ENCODE peak calls at places on chromosomes 11 and 22, in five cellular contexts. B, U, T, L and P are unnamed samples.

GRCh38 chr22:27636716-27637503 is 164.6 kb downstream of the MN1 start:
- DNase-seq in B (no peak), U (no peak), T (no peak), L (no peak), P (no peak)

GRCh38 chr22:47298017-47298820 is 535.8 kb downstream of the TBC1D22A start:
- DNase-seq in B (peak), U (no peak), T (no peak), L (no peak), P (no peak)

GRCh38 chr11:2301631-2302272 is at the start of the genes C11orf21 and TSPAN32:
- DNase-seq in B (no peak), U (peak), T (peak), L (no peak), P (peak)

GRCh38 chr11:110026823-110027626 is 66.2 kb upstream of the ZC3H12C start:
- DNase-seq in B (no peak), U (no peak), T (no peak), L (peak), P (peak)

GRCh38 chr11:128476729-128477128 is 110.6 kb downstream of the ETS1 start:
- DNase-seq in B (no peak), U (no peak), T (no peak), L (no peak), P (no peak)

GRCh38 chr22:23263651-23264555 is 83.6 kb downstream of the BCR start:
- DNase-seq in B (no peak), U (no peak), T (no peak), L (no peak), P (no peak)

GRCh38 chr11:95450547-95451123 is 219.6 kb upstream of the SESN3 start:
- DNase-seq in B (no peak), U (no peak), T (no peak), L (no peak), P (peak)

GRCh38 chr11:18371279-18371678 is 23.1 kb upstream of the LDHA start:
- DNase-seq in B (no peak), U (peak), T (no peak), L (no peak), P (no peak)

GRCh38 chr11:121520243-121521144 is 67.7 kb upstream of the SORL1-AS1 start:
- DNase-seq in B (no peak), U (no peak), T (no peak), L (no peak), P (peak)

GRCh38 chr11:45298718-45299117 is 12.6 kb upstream of the SYT13 start:
- DNase-seq in B (no peak), U (no peak), T (no peak), L (no peak), P (no peak)

GRCh38 chr11:28757725-28758515 is 649.7 kb downstream of the METTL15 start:
- DNase-seq in B (no peak), U (no peak), T (no peak), L (no peak), P (peak)

GRCh38 chr11:32630844-32631243 is 47.2 kb downstream of the EIF3M start:
- DNase-seq in B (no peak), U (no peak), T (no peak), L (no peak), P (no peak)

DNA sequence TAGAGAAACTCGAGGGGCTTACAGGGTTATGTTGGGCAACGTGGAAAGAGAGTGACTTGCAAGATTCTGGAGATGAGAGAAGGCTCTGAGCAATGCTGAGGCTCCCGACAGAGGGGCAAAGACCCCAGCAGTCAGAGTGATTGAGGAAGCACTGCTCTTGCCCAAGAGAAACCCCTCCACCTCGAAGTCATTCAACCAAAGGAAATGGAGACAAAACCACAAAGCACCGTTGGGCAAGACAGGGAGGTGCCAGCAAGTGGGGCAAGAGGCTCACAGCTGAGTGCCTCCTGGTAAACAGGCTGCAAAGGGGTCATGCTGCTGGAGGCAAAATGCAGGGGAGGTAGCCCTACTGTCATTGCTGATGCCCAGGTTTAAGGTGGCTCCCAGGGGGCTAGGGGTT is 17.9 kb upstream of the MYH9 start:
- DNase-seq in B (no peak), U (no peak), T (no peak), L (no peak), P (no peak)
- TF ChIP-seq MXI1 in B (no peak), U (no peak), T (no peak), L (no peak), P (no peak)

GRCh38 chr11:123061403-123062157 is at the start of gene HSPA8:
- DNase-seq in B (peak), U (peak), T (peak), L (no peak), P (peak)
- TF ChIP-seq MXI1 in B (peak), U (peak), T (peak), L (peak), P (peak)

GRCh38 chr22:19291218-19291579 is 320 bp downstream of the CLTCL1 start:
- DNase-seq in B (peak), U (peak), T (no peak), L (no peak), P (no peak)
- TF ChIP-seq MXI1 in B (no peak), U (no peak), T (no peak), L (no peak), P (no peak)

GRCh38 chr22:30867746-30868662 is 100.6 kb downstream of the MORC2 start:
- DNase-seq in B (peak), U (peak), T (no peak), L (no peak), P (no peak)

GRCh38 chr22:30866811-30867271 is 101.7 kb downstream of the MORC2 start:
- DNase-seq in B (peak), U (peak), T (peak), L (no peak), P (no peak)

GRCh38 chr22:30865656-30866055 is 102.9 kb downstream of the MORC2 start:
- DNase-seq in B (peak), U (peak), T (no peak), L (no peak), P (no peak)

GRCh38 chr22:30864441-30865420 is 103.8 kb downstream of the MORC2 start:
- DNase-seq in B (peak), U (peak), T (no peak), L (no peak), P (no peak)

DNA sequence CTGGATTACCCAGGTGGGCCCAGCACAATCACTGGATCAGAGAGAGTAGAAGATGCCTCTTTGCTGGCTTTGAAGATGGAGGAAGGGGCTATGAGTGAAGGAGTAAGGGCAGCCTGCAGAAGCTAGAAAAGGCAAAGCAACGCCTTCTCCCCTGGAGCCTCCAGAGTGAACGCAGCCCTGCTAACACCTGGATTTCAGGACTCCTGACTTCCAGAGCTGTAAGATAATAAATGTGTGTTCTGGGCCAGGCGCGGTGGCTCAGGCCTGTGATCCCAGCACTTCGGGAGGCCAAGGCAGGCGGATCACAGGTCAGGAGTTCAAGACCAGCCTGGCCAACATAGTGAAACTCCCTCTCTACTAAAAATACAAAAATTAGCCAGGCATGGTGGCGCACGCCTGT is 102.4 kb downstream of the MORC2 start:
- DNase-seq in B (peak), U (peak), T (no peak), L (no peak), P (no peak)
- TF ChIP-seq MXI1 in B (no peak), U (no peak), T (no peak), L (no peak), P (no peak)

DNA sequence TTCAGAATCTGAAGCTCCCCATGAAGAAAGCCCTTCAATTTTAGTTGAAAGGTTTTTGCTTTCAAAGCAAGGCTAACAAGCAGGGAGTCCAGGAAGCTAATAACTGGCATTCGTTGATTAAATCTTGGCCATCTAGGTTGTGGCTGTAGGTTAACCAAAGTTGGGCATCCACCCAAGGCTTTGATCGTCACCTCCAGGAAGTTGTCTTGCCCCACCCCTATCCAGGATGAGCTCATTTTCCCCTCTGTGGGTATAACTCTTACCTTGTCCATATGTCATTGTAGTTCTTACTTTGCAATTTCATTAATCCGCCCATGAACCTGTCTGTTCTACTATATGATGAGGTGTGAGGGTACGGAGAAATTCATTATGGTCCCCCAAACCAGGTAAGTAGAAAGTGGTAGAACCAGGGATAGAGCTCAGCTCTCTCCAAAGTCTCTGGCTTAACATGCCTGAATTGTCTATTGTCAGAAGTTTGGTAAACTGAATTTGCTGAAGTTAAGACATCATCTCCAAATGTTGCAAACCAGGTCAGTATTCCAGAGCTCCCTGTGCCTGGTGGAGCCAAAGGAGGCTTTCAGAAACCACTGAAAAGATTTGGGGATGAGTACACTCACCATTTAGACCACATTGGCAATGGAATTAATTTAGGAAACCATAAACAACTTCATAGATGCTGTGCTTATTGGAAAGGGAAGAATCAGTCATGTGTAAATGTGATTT is 97.1 kb downstream of the CD44 start:
- DNase-seq in B (no peak), U (no peak), T (no peak), L (no peak), P (no peak)
- TF ChIP-seq MXI1 in B (no peak), U (no peak), T (no peak), L (no peak), P (no peak)